ENCODE peak calls at places on chromosomes 1 and 21, in six cellular contexts. X is SHP77, N is GM23338, Z is NCI-H345, B is mucosa of descending colon, L is MCF 10A. A is an unnamed sample.

GRCh38 chr1:87291107-87291506 is 37.6 kb upstream of the LMO4 start:
- DNase-seq in X (no peak), N (no peak), Z (no peak), B (no peak), L (no peak), A (no peak)

GRCh38 chr1:3491291-3492246 is 37.1 kb downstream of the ARHGEF16 start:
- DNase-seq in X (no peak), N (peak), Z (peak), B (peak), L (peak), A (peak)

GRCh38 chr1:31750858-31751638 is 13.1 kb downstream of the ADGRB2 start:
- DNase-seq in X (no peak), N (no peak), Z (no peak), B (no peak), L (no peak), A (no peak)

GRCh38 chr1:65417729-65418128 is 2.7 kb upstream of the LEPR start:
- DNase-seq in X (no peak), N (peak), Z (no peak), B (no peak), L (no peak), A (no peak)

GRCh38 chr1:223707270-223708000 is 4.9 kb upstream of the CAPN2 start:
- DNase-seq in X (peak), N (peak), Z (peak), B (peak), L (peak), A (peak)

GRCh38 chr1:23810818-23811420 is 10.4 kb upstream of the GALE start:
- DNase-seq in X (no peak), N (peak), Z (no peak), B (peak), L (peak), A (peak)

GRCh38 chr21:42764883-42765282 is 111.5 kb downstream of the PDE9A start:
- DNase-seq in X (no peak), N (no peak), Z (no peak), B (no peak), L (no peak), A (no peak)

GRCh38 chr1:1435094-1435903 is at the start of gene VWA1:
- DNase-seq in X (peak), N (peak), Z (peak), B (peak), L (no peak), A (peak)

A was measured in Calu3.